ENCODE peak calls at places on chromosomes 13 and 19, in five cellular contexts. B, R, J, G and P are unnamed samples.

GRCh38 chr13:33799950-33800592 is 17.9 kb upstream of the RFC3 start:
- DNase-seq in B (no peak), R (no peak), J (no peak), G (peak; percentile 38), P (no peak)

GRCh38 chr19:36051236-36051635 is 2.8 kb downstream of the THAP8 start:
- DNase-seq in B (no peak), R (peak; percentile 55), J (no peak), G (peak; percentile 56), P (peak; percentile 73)

GRCh38 chr13:101412076-101412475 is 4.2 kb downstream of the NALCN start:
- DNase-seq in B (no peak), R (no peak), J (no peak), G (no peak), P (no peak)

GRCh38 chr13:36919833-36920611 is at the start of gene SMAD9:
- DNase-seq in B (no peak), R (peak; percentile 66), J (no peak), G (peak; percentile 50), P (peak; percentile 62)

GRCh38 chr13:35824395-35824794 is 306.8 kb downstream of the DCLK1 start:
- DNase-seq in B (no peak), R (no peak), J (no peak), G (no peak), P (no peak)

GRCh38 chr13:59319276-59319675 is 844.5 kb downstream of the DIAPH3 start:
- DNase-seq in B (no peak), R (no peak), J (no peak), G (no peak), P (no peak)

GRCh38 chr19:6481541-6482342 is at the start of gene DENND1C:
- DNase-seq in B (no peak), R (peak; percentile 71), J (peak; percentile 45), G (peak; percentile 47), P (peak; percentile 61)

GRCh38 chr13:26977541-26977940 is 194.1 kb downstream of the USP12 start:
- DNase-seq in B (no peak), R (no peak), J (no peak), G (no peak), P (no peak)

GRCh38 chr13:36530861-36531590 is 98.7 kb downstream of the CCNA1 start:
- DNase-seq in B (no peak), R (no peak), J (no peak), G (no peak), P (no peak)

GRCh38 chr13:104111031-104111430 is 1044.8 kb upstream of the SLC10A2 start:
- DNase-seq in B (no peak), R (no peak), J (no peak), G (no peak), P (no peak)

GRCh38 chr13:28408235-28408848 is 86.6 kb downstream of the FLT1 start:
- DNase-seq in B (no peak), R (peak; percentile 96), J (no peak), G (no peak), P (no peak)

GRCh38 chr13:41613984-41614581 is 156.7 kb downstream of the RGCC start:
- DNase-seq in B (no peak), R (no peak), J (no peak), G (peak; percentile 94), P (no peak)

GRCh38 chr19:17294051-17294891 is 9.0 kb downstream of the ABHD8 start:
- DNase-seq in B (no peak), R (peak; percentile 87), J (no peak), G (no peak), P (peak; percentile 91)

GRCh38 chr19:15378529-15379082 is 981 bp downstream of the AKAP8 start:
- DNase-seq in B (no peak), R (peak; percentile 77), J (no peak), G (peak; percentile 34), P (no peak)

GRCh38 chr13:44174769-44175425 is 198.7 kb upstream of the SERP2 start:
- DNase-seq in B (no peak), R (peak; percentile 53), J (no peak), G (no peak), P (no peak)

GRCh38 chr13:99442273-99442895 is 58.9 kb upstream of the TM9SF2 start:
- DNase-seq in B (no peak), R (peak; percentile 55), J (no peak), G (peak; percentile 35), P (peak; percentile 27)

GRCh38 chr19:38728752-38729541 is 15.3 kb downstream of the CAPN12 start:
- DNase-seq in B (no peak), R (no peak), J (no peak), G (no peak), P (no peak)

GRCh38 chr13:84500016-84500415 is 617.7 kb upstream of the SLITRK1 start:
- DNase-seq in B (no peak), R (no peak), J (no peak), G (no peak), P (no peak)

GRCh38 chr13:32553720-32554119 is 15.1 kb upstream of the N4BP2L2 start:
- DNase-seq in B (no peak), R (no peak), J (no peak), G (no peak), P (no peak)

GRCh38 chr19:46147791-46148288 is at the start of gene IGFL2:
- DNase-seq in B (no peak), R (no peak), J (no peak), G (no peak), P (no peak)

GRCh38 chr13:113448885-113449692 is 4.2 kb downstream of the ADPRHL1 start:
- DNase-seq in B (no peak), R (peak; percentile 93), J (peak; percentile 4), G (peak; percentile 91), P (no peak)

GRCh38 chr13:111956261-111957151 is 110.4 kb upstream of the SOX1 start:
- DNase-seq in B (no peak), R (no peak), J (no peak), G (no peak), P (no peak)

GRCh38 chr19:50632151-50632835 is 7.4 kb downstream of the SYT3 start:
- DNase-seq in B (no peak), R (no peak), J (no peak), G (no peak), P (no peak)
- TF ChIP-seq CTCF in B (peak; percentile 64), R (peak; percentile 51), J (peak; percentile 10), G (peak; percentile 24), P (no peak)

GRCh38 chr19:58450836-58451357 is 525 bp upstream of the ZNF324B start:
- DNase-seq in B (no peak), R (peak; percentile 19), J (no peak), G (no peak), P (no peak)

GRCh38 chr19:58455306-58455705 is 3.9 kb downstream of the ZNF324B start:
- DNase-seq in B (no peak), R (no peak), J (no peak), G (no peak), P (no peak)

GRCh38 chr19:58453743-58454142 is 2.3 kb downstream of the ZNF324B start:
- DNase-seq in B (no peak), R (no peak), J (no peak), G (no peak), P (no peak)

GRCh38 chr19:58456111-58456510 is 4.7 kb downstream of the ZNF324B start:
- DNase-seq in B (no peak), R (no peak), J (no peak), G (no peak), P (no peak)

GRCh38 chr19:58451358-58452101 is at the start of gene ZNF324B:
- DNase-seq in B (peak; percentile 82), R (peak; percentile 98), J (peak; percentile 71), G (peak; percentile 94), P (peak; percentile 96)
- TF ChIP-seq ATF2 in B (no peak), R (peak; percentile 34), J (no peak), G (no peak), P (no peak)

GRCh38 chr19:19111967-19112580 is 26.2 kb downstream of the TMEM161A start:
- DNase-seq in B (no peak), R (no peak), J (no peak), G (no peak), P (no peak)

GRCh38 chr19:19119325-19120237 is 18.7 kb downstream of the TMEM161A start:
- DNase-seq in B (no peak), R (no peak), J (no peak), G (no peak), P (no peak)

GRCh38 chr19:19120308-19121156 is 17.7 kb downstream of the TMEM161A start:
- DNase-seq in B (peak; percentile 99), R (peak; percentile 99), J (no peak), G (peak; percentile 35), P (peak; percentile 100)

GRCh38 chr19:19113040-19113541 is 25.2 kb downstream of the TMEM161A start:
- DNase-seq in B (no peak), R (peak; percentile 72), J (no peak), G (peak; percentile 75), P (peak; percentile 62)

DNA sequence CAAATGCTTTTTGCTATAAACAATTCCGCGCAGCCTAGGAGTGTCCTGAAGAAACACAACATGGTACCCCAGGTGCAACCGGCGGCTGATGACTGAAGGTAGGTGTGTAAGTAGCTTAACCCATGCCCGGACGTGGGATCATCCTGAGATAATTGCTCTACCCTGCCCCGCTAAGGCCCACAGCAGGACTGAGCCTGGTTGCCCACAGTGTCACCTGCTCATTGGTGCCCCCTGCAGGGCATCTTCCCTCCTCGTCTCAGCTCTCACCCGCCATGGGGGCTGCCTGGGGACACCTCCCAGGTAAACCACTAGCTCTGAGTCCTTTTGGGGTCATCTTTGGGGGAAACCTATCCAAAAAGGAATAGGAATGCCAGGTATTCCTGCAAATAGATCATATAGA is 22.3 kb downstream of the TMEM161A start:
- DNase-seq in B (no peak), R (peak; percentile 73), J (no peak), G (peak; percentile 45), P (peak; percentile 88)
- TF ChIP-seq CTCF in B (peak; percentile 95), R (peak; percentile 88), J (peak; percentile 71), G (peak; percentile 79), P (peak; percentile 57)

GRCh38 chr19:10553087-10553667 is 9.5 kb downstream of the ATG4D start:
- DNase-seq in B (no peak), R (no peak), J (no peak), G (no peak), P (no peak)

GRCh38 chr19:10552596-10553053 is 8.9 kb downstream of the ATG4D start:
- DNase-seq in B (peak; percentile 44), R (peak; percentile 60), J (no peak), G (no peak), P (peak; percentile 50)

GRCh38 chr19:10549733-10550132 is 6.0 kb downstream of the ATG4D start:
- DNase-seq in B (no peak), R (no peak), J (no peak), G (no peak), P (no peak)

GRCh38 chr19:10550336-10550735 is 6.6 kb downstream of the ATG4D start:
- DNase-seq in B (no peak), R (no peak), J (no peak), G (no peak), P (no peak)

DNA sequence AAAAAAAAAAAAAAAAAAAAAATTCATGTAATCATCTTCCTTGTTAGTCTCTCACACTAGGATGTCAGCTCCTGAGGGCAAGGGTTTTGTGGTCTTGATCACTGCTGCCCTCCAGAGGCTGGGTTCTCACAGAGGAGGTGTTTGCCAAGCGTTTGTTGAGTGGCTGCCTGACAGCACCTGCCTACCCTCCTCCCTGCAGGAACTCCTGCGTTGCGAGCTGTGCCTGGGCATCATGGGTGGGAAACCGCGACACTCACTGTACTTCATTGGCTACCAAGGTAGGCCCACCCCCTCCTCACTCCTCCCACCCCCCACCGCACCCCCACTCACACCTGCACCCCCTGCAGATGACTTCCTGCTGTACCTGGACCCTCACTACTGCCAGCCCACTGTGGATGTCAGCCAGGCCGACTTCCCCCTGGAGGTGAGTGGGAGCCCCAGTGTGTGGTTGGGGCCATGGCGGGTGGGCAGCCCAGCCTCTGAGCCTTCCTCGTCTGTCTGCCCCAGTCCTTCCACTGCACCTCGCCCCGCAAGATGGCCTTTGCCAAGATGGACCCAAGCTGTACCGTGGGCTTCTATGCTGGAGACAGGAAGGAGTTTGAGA is 8.1 kb downstream of the ATG4D start:
- DNase-seq in B (no peak), R (no peak), J (no peak), G (no peak), P (peak; percentile 41)
- TF ChIP-seq ATF2 in B (no peak), R (no peak), J (no peak), G (no peak), P (no peak)